ENCODE peak calls at places on chromosomes 4 and X, in eight cellular contexts. T is A549, P is IMR-90, E is testis, H is Peyer's patch, A is H1, D is NB4, V is lower leg skin. J is an unnamed sample.

GRCh38 chr4:173289351-173289725 is 44.8 kb downstream of the HMGB2 start:
- DNase-seq in D (peak; percentile 57), A (no peak), T (no peak), H (no peak), P (peak; percentile 16), V (no peak), E (no peak), J (no peak)

GRCh38 chr4:142402925-142403324 is 443.2 kb downstream of the INPP4B start:
- DNase-seq in H (no peak), T (no peak), E (no peak), V (no peak), P (peak; percentile 39), D (no peak), A (no peak), J (no peak)

GRCh38 chrX:154296731-154297130 is 1.1 kb downstream of the TKTL1 start:
- DNase-seq in D (no peak), P (no peak), V (no peak), A (no peak), E (no peak), T (no peak), H (no peak), J (no peak)

GRCh38 chr4:28730304-28730703 is 1869.7 kb downstream of the STIM2 start:
- DNase-seq in P (no peak), V (no peak), T (no peak), E (no peak), D (no peak), A (no peak), H (no peak), J (no peak)

GRCh38 chr4:41448935-41449334 is 89.0 kb upstream of the LIMCH1 start:
- DNase-seq in H (no peak), E (peak; percentile 50), A (no peak), V (no peak), D (no peak), T (no peak), P (no peak), J (no peak)

GRCh38 chrX:55710701-55711100 is 6.8 kb upstream of the RRAGB start:
- DNase-seq in A (no peak), P (no peak), D (no peak), V (no peak), E (no peak), H (no peak), T (no peak), J (no peak)

GRCh38 chr4:82284475-82284857 is 89.3 kb downstream of the HNRNPD start:
- DNase-seq in E (no peak), P (no peak), V (no peak), D (no peak), T (no peak), H (no peak), A (no peak), J (no peak)

GRCh38 chrX:68681443-68681941 is 34.0 kb downstream of the STARD8 start:
- DNase-seq in V (no peak), D (peak; percentile 94), P (peak; percentile 60), A (no peak), E (no peak), H (no peak), T (no peak), J (no peak)

GRCh38 chr4:55865228-55865806 is 11.9 kb downstream of the EXOC1 start:
- DNase-seq in A (no peak), E (no peak), P (peak; percentile 71), D (no peak), V (no peak), T (no peak), H (no peak), J (no peak)

GRCh38 chrX:1412551-1413161 is 20.7 kb upstream of the SLC25A6 start:
- DNase-seq in A (no peak), D (no peak), V (no peak), P (no peak), T (no peak), E (no peak), H (no peak), J (no peak)

GRCh38 chr4:25792200-25792791 is 70.5 kb downstream of the SEL1L3 start:
- DNase-seq in H (no peak), D (peak; percentile 61), T (peak; percentile 38), E (peak; percentile 60), V (peak; percentile 48), P (no peak), A (peak; percentile 71), J (no peak)

GRCh38 chr4:4962928-4963327 is 56.3 kb downstream of the CYTL1 start:
- DNase-seq in D (no peak), P (no peak), T (no peak), A (no peak), E (no peak), V (no peak), H (no peak), J (no peak)

GRCh38 chrX:46648660-46649059 is 75.1 kb downstream of the CHST7 start:
- DNase-seq in H (no peak), D (no peak), A (no peak), V (no peak), P (no peak), E (no peak), T (no peak), J (no peak)

DNA sequence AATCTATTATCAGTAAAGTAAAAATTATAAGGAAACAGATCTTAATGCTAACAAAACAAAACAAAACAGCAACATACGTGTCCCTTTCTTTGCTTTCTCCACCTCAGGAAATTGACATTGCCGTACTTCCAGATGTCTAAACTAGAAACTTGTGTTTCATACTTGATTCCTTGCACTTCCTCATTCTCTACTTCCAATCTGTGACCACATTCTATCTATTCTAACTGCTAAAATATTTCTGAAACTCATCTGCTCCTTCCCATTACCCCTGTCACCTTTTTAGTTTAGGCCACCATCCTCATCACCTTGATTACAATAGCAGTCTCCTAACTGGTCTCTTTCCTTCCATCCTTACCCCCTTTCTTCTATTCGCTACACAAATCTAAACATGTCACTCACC is 22.5 kb upstream of the RPA4 start:
- DNase-seq in D (no peak), H (no peak), P (no peak), E (no peak), T (no peak), A (no peak), V (no peak), J (no peak)
- H3K4me3 ChIP-seq in D (no peak overlapping the region), H (no peak overlapping the region), P (no peak overlapping the region), E (no peak overlapping the region), T (no peak overlapping the region), A (no peak overlapping the region), V (no peak overlapping the region), J (no peak overlapping the region)

GRCh38 chr4:8236141-8236919 is 33.2 kb upstream of the HTRA3 start:
- DNase-seq in P (no peak), V (no peak), D (no peak), E (no peak), A (no peak), H (no peak), T (no peak), J (no peak)
- TF ChIP-seq CTCF in P (no peak), V (no peak), D (no peak), E (no peak), A (no peak), H (no peak), T (no peak), J (no peak)

GRCh38 chr4:172055046-172055445 is 241.8 kb downstream of the GALNTL6 start:
- DNase-seq in H (no peak), V (no peak), P (no peak), E (no peak), T (no peak), D (no peak), A (no peak), J (no peak)
- TF ChIP-seq POLR2A in H (no peak), V (no peak), P (no peak), E (no peak), T (no peak), D (no peak), A (no peak), J (no peak)

GRCh38 chrX:95950679-95951078 is 734.0 kb upstream of the DIAPH2 start:
- DNase-seq in H (no peak), D (no peak), E (no peak), T (no peak), V (no peak), P (no peak), A (no peak), J (no peak)
- H3K4me3 ChIP-seq in H (no peak overlapping the region), D (no peak overlapping the region), E (no peak overlapping the region), T (no peak overlapping the region), V (no peak overlapping the region), P (no peak overlapping the region), A (no peak overlapping the region), J (no peak overlapping the region)

DNA sequence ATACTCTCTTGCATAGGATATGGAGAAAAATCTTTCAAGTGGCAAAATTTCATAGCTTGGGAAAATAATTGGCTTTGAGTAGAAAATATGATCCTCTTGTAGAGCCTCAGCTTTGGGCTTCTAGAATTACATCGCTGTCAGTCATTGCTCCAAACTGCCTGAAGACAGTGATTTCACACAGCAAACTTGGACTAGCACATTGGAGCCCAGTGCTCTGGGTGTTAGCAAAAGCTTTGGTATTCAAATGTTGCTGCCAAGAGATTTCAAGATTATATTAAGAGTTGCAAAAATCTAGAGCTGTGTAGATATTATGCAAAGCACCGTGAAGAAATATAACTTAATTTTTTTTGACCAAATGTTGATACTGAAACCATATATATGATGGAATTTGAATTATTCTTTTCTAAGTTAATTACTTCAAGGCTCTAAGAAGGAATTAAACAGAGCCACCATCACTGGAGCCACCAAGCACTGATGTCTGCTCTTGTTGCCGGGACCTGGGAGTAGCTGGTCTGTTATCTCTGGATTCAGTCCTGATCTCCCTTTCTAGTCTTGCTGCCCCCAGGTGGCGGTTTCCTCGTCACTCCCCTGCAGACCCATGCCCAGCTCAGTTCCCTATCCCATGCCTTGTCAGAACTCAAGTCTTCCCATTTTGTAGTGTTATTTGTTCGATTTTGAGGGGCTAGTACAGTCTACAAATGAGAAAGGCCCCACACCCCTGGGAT is 260.7 kb upstream of the SFRP2 start:
- DNase-seq in H (no peak), E (peak; percentile 48), D (peak; percentile 27), T (no peak), A (peak; percentile 65), P (no peak), V (no peak), J (no peak)
- TF ChIP-seq CTCF in H (no peak), E (no peak), D (peak; percentile 47), T (no peak), A (peak; percentile 58), P (no peak), V (no peak), J (no peak)

DNA sequence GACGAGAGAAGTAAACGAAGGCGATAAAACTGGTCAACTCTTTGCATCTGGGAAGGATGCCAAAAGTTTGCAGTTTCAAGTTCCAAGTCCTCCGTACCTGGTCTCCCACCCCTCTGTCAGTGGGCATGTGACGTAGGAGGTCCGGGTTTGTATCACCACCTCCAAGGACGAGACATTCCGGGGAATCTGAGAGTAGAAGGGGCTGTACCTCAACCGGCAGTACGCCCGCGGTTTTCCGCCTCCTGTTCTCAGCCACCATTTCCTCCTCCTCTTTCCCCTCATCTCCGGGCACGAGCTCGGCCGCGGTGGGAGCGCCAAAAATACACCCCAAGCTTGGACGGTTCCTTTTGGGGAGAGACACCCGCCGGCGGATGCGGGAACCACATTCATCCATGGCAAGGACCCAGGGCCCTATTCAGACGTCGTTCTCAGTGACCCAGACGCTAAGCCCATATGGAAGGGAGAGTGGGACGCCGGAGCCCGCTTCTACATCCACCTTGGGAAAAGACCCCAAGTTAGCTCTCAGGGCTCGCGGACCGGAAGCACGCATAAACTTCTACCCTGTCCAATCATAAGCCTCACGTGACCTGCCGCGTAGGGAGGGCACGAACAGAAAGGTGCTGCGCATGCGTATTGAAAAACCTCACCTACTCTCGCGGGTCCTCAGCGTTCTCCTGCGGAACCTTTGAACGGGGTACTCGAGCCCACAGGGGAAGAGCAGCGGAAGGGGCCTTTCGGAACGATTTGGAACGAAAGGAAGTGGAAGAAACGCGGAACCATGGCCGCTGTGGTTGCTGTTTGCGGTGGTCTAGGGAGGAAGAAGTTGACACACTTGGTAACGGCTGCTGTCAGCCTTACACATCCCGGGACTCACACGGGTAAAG is at the start of the genes HELQ and MRPS18C:
- DNase-seq in H (peak; percentile 98), P (peak; percentile 99), V (peak; percentile 99), E (peak; percentile 98), D (peak; percentile 99), T (peak; percentile 93), A (peak; percentile 91), J (peak; percentile 87)
- TF ChIP-seq POLR2A in H (no peak), P (peak; percentile 97), V (no peak), E (peak; percentile 35), D (peak; percentile 88), T (peak; percentile 62), A (peak; percentile 95), J (peak; percentile 63)